ENCODE peak calls at places on chromosomes 7 and 10, in six cellular contexts. L is HCT116, U is A549, J is Peyer's patch, O is uterus, T is adrenal gland. X is an unnamed sample.

GRCh38 chr10:118818621-118819221 is 64.0 kb upstream of the CACUL1 start:
- DNase-seq in L (no peak), U (no peak), J (peak), O (no peak), T (peak), X (no peak)

GRCh38 chr7:123533929-123534382 is 439 bp downstream of the IQUB start:
- DNase-seq in L (no peak), U (no peak), J (no peak), O (no peak), T (no peak), X (no peak)

GRCh38 chr10:121772890-121773289 is 154.9 kb downstream of the ATE1 start:
- DNase-seq in L (no peak), U (no peak), J (no peak), O (no peak), T (no peak), X (no peak)

GRCh38 chr7:30706316-30706715 is 24.1 kb upstream of the CRHR2 start:
- DNase-seq in L (no peak), U (no peak), J (peak), O (no peak), T (no peak), X (no peak)

GRCh38 chr7:32062150-32062549 is 8.1 kb downstream of the PDE1C start:
- DNase-seq in L (peak), U (peak), J (peak), O (peak), T (peak), X (peak)

GRCh38 chr10:115001506-115002381 is 63.7 kb downstream of the TRUB1 start:
- DNase-seq in L (no peak), U (no peak), J (no peak), O (peak), T (peak), X (no peak)

GRCh38 chr10:112082134-112082533 is 101.4 kb downstream of the GPAM start:
- DNase-seq in L (no peak), U (no peak), J (no peak), O (peak), T (peak), X (no peak)

GRCh38 chr10:24814568-24815313 is 91.1 kb upstream of the ARHGAP21 start:
- DNase-seq in L (peak), U (peak), J (no peak), O (no peak), T (peak), X (no peak)

DNA sequence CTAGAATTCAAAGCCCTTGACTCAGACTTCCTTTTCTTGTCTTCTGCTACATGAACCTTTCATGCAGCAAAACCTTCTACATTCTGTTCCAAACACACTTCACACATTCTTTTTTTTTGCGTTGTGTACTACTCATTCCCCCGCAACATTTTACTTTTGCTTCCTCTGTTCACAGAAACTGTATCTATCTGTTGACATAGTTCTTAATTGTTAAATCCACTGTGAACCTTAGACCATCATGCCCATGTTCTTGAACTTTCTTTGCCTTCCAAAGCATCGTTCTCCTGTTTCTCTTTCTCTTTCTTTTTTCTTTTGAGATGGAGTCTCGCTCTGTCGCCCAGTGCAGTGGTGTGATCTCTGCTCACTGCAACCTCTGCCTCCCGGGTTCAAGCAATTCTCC is 14.2 kb downstream of the CCSER2 start:
- DNase-seq in L (no peak), U (no peak), J (no peak), O (no peak), T (no peak), X (no peak)
- H3K27ac ChIP-seq in L (no peak), U (no peak), J (no peak), O (no peak), T (no peak), X (no peak)

GRCh38 chr10:62652114-62652513 is 152.4 kb upstream of the ADO start:
- DNase-seq in L (no peak), U (no peak), J (no peak), O (no peak), T (no peak), X (peak)

GRCh38 chr10:62651341-62651740 is 153.2 kb upstream of the ADO start:
- DNase-seq in L (no peak), U (no peak), J (no peak), O (no peak), T (no peak), X (peak)

GRCh38 chr10:62654966-62655336 is 149.6 kb upstream of the ADO start:
- DNase-seq in L (no peak), U (no peak), J (no peak), O (no peak), T (no peak), X (no peak)

GRCh38 chr10:62652564-62652963 is 152.0 kb upstream of the ADO start:
- DNase-seq in L (no peak), U (no peak), J (no peak), O (no peak), T (no peak), X (peak)

DNA sequence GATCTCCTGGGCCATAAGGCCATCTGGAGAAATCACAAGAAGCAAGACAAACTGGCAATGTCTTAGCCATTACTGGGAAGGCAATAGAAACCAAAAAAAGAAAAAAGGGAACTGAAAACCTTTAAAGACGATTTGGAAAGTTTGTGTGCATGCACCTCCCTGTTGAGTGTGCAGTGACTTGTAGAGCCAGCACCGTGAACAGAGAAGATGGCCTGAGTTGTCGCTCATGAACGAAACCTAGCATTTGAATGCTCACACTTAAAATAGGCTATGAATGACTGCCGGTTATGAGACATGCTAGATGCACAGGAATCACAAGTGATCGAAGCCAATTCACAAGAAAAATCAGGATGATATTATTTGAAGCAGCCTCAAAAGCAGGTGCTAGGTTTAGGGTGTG is 151.3 kb upstream of the ADO start:
- DNase-seq in L (no peak), U (no peak), J (no peak), O (no peak), T (no peak), X (no peak)
- TF ChIP-seq POLR2A in L (no peak), U (no peak), J (no peak), O (no peak), T (no peak), X (no peak)

DNA sequence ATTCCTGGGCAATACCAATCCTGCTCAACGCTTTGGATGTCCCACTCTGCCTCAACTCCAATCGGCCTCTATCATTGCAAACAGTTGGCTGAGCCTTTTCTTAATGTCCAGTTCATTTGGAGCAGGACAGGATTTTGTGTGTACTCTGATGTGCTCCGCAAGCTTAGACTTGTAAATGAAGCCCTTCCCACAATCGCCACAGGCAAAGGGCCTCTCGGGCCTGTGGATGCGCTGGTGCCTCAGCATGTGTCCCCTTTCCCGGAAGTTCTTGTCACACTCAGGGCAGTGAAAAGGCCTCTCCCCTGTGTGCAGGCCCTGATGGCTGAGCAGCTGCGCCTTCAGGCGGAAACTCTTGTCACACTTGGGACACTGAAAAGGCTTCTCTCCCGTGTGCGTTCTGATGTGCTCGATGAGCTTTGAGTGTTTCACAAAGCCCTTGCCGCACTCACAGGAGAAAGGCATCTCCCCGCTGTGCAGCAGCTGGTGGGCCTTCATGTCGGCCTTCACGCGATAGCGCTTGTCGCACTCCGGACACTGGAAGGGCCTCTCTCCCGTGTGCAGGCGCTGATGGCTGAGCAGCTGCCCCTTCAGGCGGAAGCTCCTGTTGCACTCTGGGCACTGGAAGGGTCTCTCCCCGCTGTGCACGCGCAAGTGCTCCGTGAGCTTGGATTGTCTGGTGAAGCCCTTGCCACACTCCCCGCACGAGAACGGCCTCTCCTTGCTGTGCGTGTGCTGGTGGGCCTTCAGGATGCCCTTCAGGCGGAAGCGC is 20.0 kb downstream of the ZNF786 start:
- DNase-seq in L (no peak), U (no peak), J (no peak), O (no peak), T (no peak), X (no peak)
- H3K4me3 ChIP-seq in L (no peak), U (no peak), J (no peak), O (no peak), T (no peak), X (no peak)

DNA sequence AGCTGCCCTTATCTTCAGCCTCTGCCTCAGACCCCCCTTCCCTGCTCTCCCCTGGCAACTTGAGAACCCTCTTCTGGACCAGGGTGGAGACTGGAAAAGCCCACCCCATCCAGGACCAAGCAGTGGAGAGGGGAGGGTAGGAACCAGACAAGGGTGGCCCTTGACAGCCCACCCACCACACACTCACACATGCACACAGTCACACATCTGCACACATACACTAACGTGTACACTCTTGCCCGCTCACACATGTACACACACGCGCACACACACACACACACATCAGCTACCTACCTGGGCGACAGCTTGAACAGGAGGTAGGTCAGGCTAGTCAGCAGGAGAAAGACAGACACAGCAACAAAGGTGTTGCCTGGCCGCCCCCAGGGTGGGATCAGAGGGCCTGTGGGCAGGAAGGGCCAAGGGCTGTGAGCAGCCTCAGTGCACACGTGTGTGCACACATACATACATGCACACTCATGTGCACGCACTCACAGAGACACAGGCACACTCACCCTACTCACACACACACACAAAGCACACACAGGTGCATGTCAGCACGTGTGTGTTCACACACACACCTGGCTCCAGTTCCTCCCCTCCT is 34.9 kb upstream of the TUBB8 start:
- DNase-seq in L (no peak), U (no peak), J (no peak), O (no peak), T (no peak), X (no peak)
- H3K27ac ChIP-seq in L (no peak), U (no peak), J (no peak), O (no peak), T (no peak), X (no peak)

DNA sequence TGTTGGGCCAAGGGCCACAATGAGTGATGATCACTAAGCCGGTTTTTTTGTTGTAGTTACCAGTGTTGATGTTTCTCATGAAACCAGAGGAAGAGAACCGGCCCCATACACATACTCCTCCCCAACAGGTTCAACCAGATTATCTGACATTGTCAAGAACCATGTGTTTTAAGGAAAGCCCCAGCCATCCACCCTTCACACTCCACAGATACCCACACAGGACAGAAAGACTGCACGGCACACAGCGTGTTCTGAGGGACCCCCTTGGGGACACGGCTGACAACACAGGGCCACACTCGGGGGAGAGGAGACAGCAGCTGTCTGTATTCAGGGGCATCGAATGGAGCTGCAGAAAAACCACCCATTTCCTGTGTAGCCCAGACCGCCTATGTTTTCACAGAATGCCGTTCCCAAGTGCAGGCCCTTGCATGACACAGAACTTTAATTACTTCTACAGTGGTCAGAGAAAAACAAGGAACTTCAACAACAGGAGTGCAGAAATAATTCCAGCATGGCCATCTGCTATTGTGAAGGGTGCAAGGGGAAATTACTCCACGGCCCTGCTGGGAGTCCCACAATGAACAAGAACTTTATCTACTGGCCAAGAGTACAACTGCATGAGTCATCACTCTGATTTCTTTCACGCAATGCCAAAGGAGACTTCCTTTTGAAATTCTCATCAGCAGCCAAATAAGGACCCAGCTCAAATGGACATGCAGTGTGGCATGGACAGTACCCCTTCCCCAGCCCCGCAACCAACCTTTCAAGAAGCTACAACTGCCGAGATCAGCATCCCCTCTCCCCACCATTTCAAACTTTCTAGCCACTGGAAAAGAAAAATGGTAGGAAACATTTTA is 2.3 kb downstream of the KLF6 start:
- DNase-seq in L (no peak), U (no peak), J (peak), O (peak), T (peak), X (no peak)
- TF ChIP-seq POLR2A in L (no peak), U (no peak), J (peak), O (peak), T (peak), X (peak)

GRCh38 chr7:148982596-148983219 is 45.6 kb downstream of the PDIA4 start:
- DNase-seq in L (no peak), U (no peak), J (peak), O (no peak), T (peak), X (no peak)
- H3K4me3 ChIP-seq in L (no peak), U (peak), J (peak), O (peak), T (no peak), X (peak)

GRCh38 chr7:43289826-43290225 is 177.4 kb downstream of the HECW1 start:
- DNase-seq in L (no peak), U (no peak), J (no peak), O (no peak), T (no peak), X (no peak)
- H3K27ac ChIP-seq in L (no peak), U (no peak), J (no peak), O (no peak), T (no peak), X (no peak)